ENCODE peak calls at places on chromosomes 4 and X, in ten cellular contexts. One of them, this sample, is unnamed.
A peak's percentile ranks its signal among the peaks of the same experiment; 100 is the strongest.

GRCh38 chr4:183588169-183588675 is 70.8 kb downstream of the RWDD4 start:
- DNase-seq in activated T-cell treated with anti-CD3 and anti-CD28 coated beads, Interleukin-2, amount 50 U/mL, for 1 hour: no peak
- DNase-seq in GM06990: no peak
- DNase-seq in progenitor cell of endocrine pancreas: no peak
- DNase-seq in ELF-1: no peak
- DNase-seq in GM04504: peak; percentile 59
- DNase-seq in colonic mucosa: no peak
- DNase-seq in activated CD4-positive, alpha-beta T cell treated with anti-CD3 and anti-CD28 coated beads, Interleukin-2, amount 10 ng/mL, durations not matched to agents 7 days and 5 days: no peak
- DNase-seq in AG09309: peak; percentile 59
- DNase-seq in NCI-H1105 treated with DMSO at 0.1 percent for 48 hours: no peak
- DNase-seq in this sample: no peak

GRCh38 chr4:181960384-181960783 is 282.8 kb upstream of the TENM3 start:
- DNase-seq in activated T-cell treated with anti-CD3 and anti-CD28 coated beads, Interleukin-2, amount 50 U/mL, for 1 hour: no peak
- DNase-seq in GM06990: no peak
- DNase-seq in progenitor cell of endocrine pancreas: no peak
- DNase-seq in ELF-1: no peak
- DNase-seq in GM04504: no peak
- DNase-seq in colonic mucosa: no peak
- DNase-seq in activated CD4-positive, alpha-beta T cell treated with anti-CD3 and anti-CD28 coated beads, Interleukin-2, amount 10 ng/mL, durations not matched to agents 7 days and 5 days: no peak
- DNase-seq in AG09309: no peak
- DNase-seq in NCI-H1105 treated with DMSO at 0.1 percent for 48 hours: no peak
- DNase-seq in this sample: no peak

GRCh38 chr4:41154001-41154813 is 60.1 kb downstream of the APBB2 start:
- DNase-seq in activated T-cell treated with anti-CD3 and anti-CD28 coated beads, Interleukin-2, amount 50 U/mL, for 1 hour: no peak
- DNase-seq in GM06990: no peak
- DNase-seq in progenitor cell of endocrine pancreas: no peak
- DNase-seq in ELF-1: no peak
- DNase-seq in GM04504: no peak
- DNase-seq in colonic mucosa: no peak
- DNase-seq in activated CD4-positive, alpha-beta T cell treated with anti-CD3 and anti-CD28 coated beads, Interleukin-2, amount 10 ng/mL, durations not matched to agents 7 days and 5 days: no peak
- DNase-seq in AG09309: no peak
- DNase-seq in NCI-H1105 treated with DMSO at 0.1 percent for 48 hours: no peak
- DNase-seq in this sample: no peak

GRCh38 chr4:155208258-155209054 is at the start of gene NPY2R:
- DNase-seq in activated T-cell treated with anti-CD3 and anti-CD28 coated beads, Interleukin-2, amount 50 U/mL, for 1 hour: no peak
- DNase-seq in GM06990: peak; percentile 9
- DNase-seq in progenitor cell of endocrine pancreas: peak; percentile 58
- DNase-seq in ELF-1: peak; percentile 58
- DNase-seq in GM04504: no peak
- DNase-seq in colonic mucosa: no peak
- DNase-seq in activated CD4-positive, alpha-beta T cell treated with anti-CD3 and anti-CD28 coated beads, Interleukin-2, amount 10 ng/mL, durations not matched to agents 7 days and 5 days: no peak
- DNase-seq in AG09309: no peak
- DNase-seq in NCI-H1105 treated with DMSO at 0.1 percent for 48 hours: no peak
- DNase-seq in this sample: no peak

GRCh38 chrX:72029473-72030411 is 102.0 kb downstream of the RTL5 start:
- DNase-seq in activated T-cell treated with anti-CD3 and anti-CD28 coated beads, Interleukin-2, amount 50 U/mL, for 1 hour: no peak
- DNase-seq in GM06990: no peak
- DNase-seq in progenitor cell of endocrine pancreas: no peak
- DNase-seq in ELF-1: peak; percentile 53
- DNase-seq in GM04504: peak; percentile 48
- DNase-seq in colonic mucosa: peak; percentile 6
- DNase-seq in activated CD4-positive, alpha-beta T cell treated with anti-CD3 and anti-CD28 coated beads, Interleukin-2, amount 10 ng/mL, durations not matched to agents 7 days and 5 days: no peak
- DNase-seq in AG09309: peak; percentile 28
- DNase-seq in NCI-H1105 treated with DMSO at 0.1 percent for 48 hours: no peak
- DNase-seq in this sample: no peak

GRCh38 chr4:7765676-7766075 is 174.0 kb downstream of the AFAP1 start:
- DNase-seq in activated T-cell treated with anti-CD3 and anti-CD28 coated beads, Interleukin-2, amount 50 U/mL, for 1 hour: no peak
- DNase-seq in GM06990: no peak
- DNase-seq in progenitor cell of endocrine pancreas: no peak
- DNase-seq in ELF-1: no peak
- DNase-seq in GM04504: no peak
- DNase-seq in colonic mucosa: no peak
- DNase-seq in activated CD4-positive, alpha-beta T cell treated with anti-CD3 and anti-CD28 coated beads, Interleukin-2, amount 10 ng/mL, durations not matched to agents 7 days and 5 days: no peak
- DNase-seq in AG09309: no peak
- DNase-seq in NCI-H1105 treated with DMSO at 0.1 percent for 48 hours: no peak
- DNase-seq in this sample: no peak

GRCh38 chrX:135396109-135396508 is 25.6 kb upstream of the SMIM10L2A start:
- DNase-seq in activated T-cell treated with anti-CD3 and anti-CD28 coated beads, Interleukin-2, amount 50 U/mL, for 1 hour: no peak
- DNase-seq in GM06990: no peak
- DNase-seq in progenitor cell of endocrine pancreas: no peak
- DNase-seq in ELF-1: no peak
- DNase-seq in GM04504: no peak
- DNase-seq in colonic mucosa: no peak
- DNase-seq in activated CD4-positive, alpha-beta T cell treated with anti-CD3 and anti-CD28 coated beads, Interleukin-2, amount 10 ng/mL, durations not matched to agents 7 days and 5 days: no peak
- DNase-seq in AG09309: no peak
- DNase-seq in NCI-H1105 treated with DMSO at 0.1 percent for 48 hours: no peak
- DNase-seq in this sample: no peak

GRCh38 chr4:99321241-99322191 is at the start of gene ADH1B:
- DNase-seq in activated T-cell treated with anti-CD3 and anti-CD28 coated beads, Interleukin-2, amount 50 U/mL, for 1 hour: no peak
- DNase-seq in GM06990: no peak
- DNase-seq in progenitor cell of endocrine pancreas: no peak
- DNase-seq in ELF-1: no peak
- DNase-seq in GM04504: no peak
- DNase-seq in colonic mucosa: no peak
- DNase-seq in activated CD4-positive, alpha-beta T cell treated with anti-CD3 and anti-CD28 coated beads, Interleukin-2, amount 10 ng/mL, durations not matched to agents 7 days and 5 days: no peak
- DNase-seq in AG09309: no peak
- DNase-seq in NCI-H1105 treated with DMSO at 0.1 percent for 48 hours: no peak
- DNase-seq in this sample: no peak

GRCh38 chr4:15004701-15005301 is 2.5 kb downstream of the CPEB2 start:
- DNase-seq in activated T-cell treated with anti-CD3 and anti-CD28 coated beads, Interleukin-2, amount 50 U/mL, for 1 hour: peak; percentile 51
- DNase-seq in GM06990: peak; percentile 73
- DNase-seq in progenitor cell of endocrine pancreas: peak; percentile 38
- DNase-seq in ELF-1: peak; percentile 88
- DNase-seq in GM04504: peak; percentile 59
- DNase-seq in colonic mucosa: peak; percentile 88
- DNase-seq in activated CD4-positive, alpha-beta T cell treated with anti-CD3 and anti-CD28 coated beads, Interleukin-2, amount 10 ng/mL, durations not matched to agents 7 days and 5 days: peak; percentile 55
- DNase-seq in AG09309: no peak
- DNase-seq in NCI-H1105 treated with DMSO at 0.1 percent for 48 hours: peak; percentile 17
- DNase-seq in this sample: peak; percentile 79

GRCh38 chrX:97322401-97322800 is 438.7 kb downstream of the RPA4 start:
- DNase-seq in activated T-cell treated with anti-CD3 and anti-CD28 coated beads, Interleukin-2, amount 50 U/mL, for 1 hour: no peak
- DNase-seq in GM06990: no peak
- DNase-seq in progenitor cell of endocrine pancreas: no peak
- DNase-seq in ELF-1: no peak
- DNase-seq in GM04504: no peak
- DNase-seq in colonic mucosa: no peak
- DNase-seq in activated CD4-positive, alpha-beta T cell treated with anti-CD3 and anti-CD28 coated beads, Interleukin-2, amount 10 ng/mL, durations not matched to agents 7 days and 5 days: no peak
- DNase-seq in AG09309: no peak
- DNase-seq in NCI-H1105 treated with DMSO at 0.1 percent for 48 hours: no peak
- DNase-seq in this sample: no peak

GRCh38 chr4:8274772-8275241 is 5.3 kb downstream of the HTRA3 start:
- DNase-seq in activated T-cell treated with anti-CD3 and anti-CD28 coated beads, Interleukin-2, amount 50 U/mL, for 1 hour: no peak
- DNase-seq in GM06990: no peak
- DNase-seq in progenitor cell of endocrine pancreas: no peak
- DNase-seq in ELF-1: peak; percentile 77
- DNase-seq in GM04504: peak; percentile 92
- DNase-seq in colonic mucosa: peak; percentile 65
- DNase-seq in activated CD4-positive, alpha-beta T cell treated with anti-CD3 and anti-CD28 coated beads, Interleukin-2, amount 10 ng/mL, durations not matched to agents 7 days and 5 days: no peak
- DNase-seq in AG09309: peak; percentile 92
- DNase-seq in NCI-H1105 treated with DMSO at 0.1 percent for 48 hours: no peak
- DNase-seq in this sample: peak; percentile 24

GRCh38 chr4:70297581-70297980 is 37.2 kb upstream of the CABS1 start:
- DNase-seq in activated T-cell treated with anti-CD3 and anti-CD28 coated beads, Interleukin-2, amount 50 U/mL, for 1 hour: no peak
- DNase-seq in GM06990: no peak
- DNase-seq in progenitor cell of endocrine pancreas: no peak
- DNase-seq in ELF-1: no peak
- DNase-seq in GM04504: no peak
- DNase-seq in colonic mucosa: no peak
- DNase-seq in activated CD4-positive, alpha-beta T cell treated with anti-CD3 and anti-CD28 coated beads, Interleukin-2, amount 10 ng/mL, durations not matched to agents 7 days and 5 days: no peak
- DNase-seq in AG09309: no peak
- DNase-seq in NCI-H1105 treated with DMSO at 0.1 percent for 48 hours: no peak
- DNase-seq in this sample: no peak

GRCh38 chr4:186500721-186501304 is 54.6 kb downstream of the MTNR1A start:
- DNase-seq in activated T-cell treated with anti-CD3 and anti-CD28 coated beads, Interleukin-2, amount 50 U/mL, for 1 hour: no peak
- DNase-seq in GM06990: no peak
- DNase-seq in progenitor cell of endocrine pancreas: no peak
- DNase-seq in ELF-1: peak; percentile 92
- DNase-seq in GM04504: no peak
- DNase-seq in colonic mucosa: peak; percentile 25
- DNase-seq in activated CD4-positive, alpha-beta T cell treated with anti-CD3 and anti-CD28 coated beads, Interleukin-2, amount 10 ng/mL, durations not matched to agents 7 days and 5 days: no peak
- DNase-seq in AG09309: no peak
- DNase-seq in NCI-H1105 treated with DMSO at 0.1 percent for 48 hours: no peak
- DNase-seq in this sample: no peak

GRCh38 chr4:102868153-102868781 is 525 bp upstream of the CISD2 start:
- DNase-seq in activated T-cell treated with anti-CD3 and anti-CD28 coated beads, Interleukin-2, amount 50 U/mL, for 1 hour: peak; percentile 46
- DNase-seq in GM06990: no peak
- DNase-seq in progenitor cell of endocrine pancreas: no peak
- DNase-seq in ELF-1: no peak
- DNase-seq in GM04504: no peak
- DNase-seq in colonic mucosa: peak; percentile 37
- DNase-seq in activated CD4-positive, alpha-beta T cell treated with anti-CD3 and anti-CD28 coated beads, Interleukin-2, amount 10 ng/mL, durations not matched to agents 7 days and 5 days: peak; percentile 25
- DNase-seq in AG09309: no peak
- DNase-seq in NCI-H1105 treated with DMSO at 0.1 percent for 48 hours: no peak
- DNase-seq in this sample: no peak

GRCh38 chr4:173231916-173232315 is 63.3 kb downstream of the GALNT7 start:
- DNase-seq in activated T-cell treated with anti-CD3 and anti-CD28 coated beads, Interleukin-2, amount 50 U/mL, for 1 hour: no peak
- DNase-seq in GM06990: no peak
- DNase-seq in progenitor cell of endocrine pancreas: no peak
- DNase-seq in ELF-1: no peak
- DNase-seq in GM04504: no peak
- DNase-seq in colonic mucosa: no peak
- DNase-seq in activated CD4-positive, alpha-beta T cell treated with anti-CD3 and anti-CD28 coated beads, Interleukin-2, amount 10 ng/mL, durations not matched to agents 7 days and 5 days: no peak
- DNase-seq in AG09309: no peak
- DNase-seq in NCI-H1105 treated with DMSO at 0.1 percent for 48 hours: no peak
- DNase-seq in this sample: no peak

GRCh38 chr4:64539234-64539849 is 130.1 kb upstream of the TECRL start:
- DNase-seq in activated T-cell treated with anti-CD3 and anti-CD28 coated beads, Interleukin-2, amount 50 U/mL, for 1 hour: no peak
- DNase-seq in GM06990: peak; percentile 8
- DNase-seq in progenitor cell of endocrine pancreas: peak; percentile 47
- DNase-seq in ELF-1: no peak
- DNase-seq in GM04504: peak; percentile 21
- DNase-seq in colonic mucosa: peak; percentile 52
- DNase-seq in activated CD4-positive, alpha-beta T cell treated with anti-CD3 and anti-CD28 coated beads, Interleukin-2, amount 10 ng/mL, durations not matched to agents 7 days and 5 days: peak; percentile 57
- DNase-seq in AG09309: peak; percentile 25
- DNase-seq in NCI-H1105 treated with DMSO at 0.1 percent for 48 hours: peak; percentile 49
- DNase-seq in this sample: peak; percentile 70

GRCh38 chrX:13855689-13856425 is 39.0 kb upstream of the GPM6B start:
- DNase-seq in activated T-cell treated with anti-CD3 and anti-CD28 coated beads, Interleukin-2, amount 50 U/mL, for 1 hour: no peak
- DNase-seq in GM06990: no peak
- DNase-seq in progenitor cell of endocrine pancreas: no peak
- DNase-seq in ELF-1: no peak
- DNase-seq in GM04504: no peak
- DNase-seq in colonic mucosa: no peak
- DNase-seq in activated CD4-positive, alpha-beta T cell treated with anti-CD3 and anti-CD28 coated beads, Interleukin-2, amount 10 ng/mL, durations not matched to agents 7 days and 5 days: no peak
- DNase-seq in AG09309: no peak
- DNase-seq in NCI-H1105 treated with DMSO at 0.1 percent for 48 hours: no peak
- DNase-seq in this sample: no peak

GRCh38 chrX:63664083-63664482 is 120.9 kb downstream of the ARHGEF9 start:
- DNase-seq in activated T-cell treated with anti-CD3 and anti-CD28 coated beads, Interleukin-2, amount 50 U/mL, for 1 hour: no peak
- DNase-seq in GM06990: no peak
- DNase-seq in progenitor cell of endocrine pancreas: no peak
- DNase-seq in ELF-1: no peak
- DNase-seq in GM04504: no peak
- DNase-seq in colonic mucosa: no peak
- DNase-seq in activated CD4-positive, alpha-beta T cell treated with anti-CD3 and anti-CD28 coated beads, Interleukin-2, amount 10 ng/mL, durations not matched to agents 7 days and 5 days: no peak
- DNase-seq in AG09309: no peak
- DNase-seq in NCI-H1105 treated with DMSO at 0.1 percent for 48 hours: no peak
- DNase-seq in this sample: no peak

GRCh38 chr4:7173821-7174220 is 18.5 kb upstream of the SORCS2 start:
- DNase-seq in activated T-cell treated with anti-CD3 and anti-CD28 coated beads, Interleukin-2, amount 50 U/mL, for 1 hour: no peak
- DNase-seq in GM06990: no peak
- DNase-seq in progenitor cell of endocrine pancreas: no peak
- DNase-seq in ELF-1: no peak
- DNase-seq in GM04504: no peak
- DNase-seq in colonic mucosa: no peak
- DNase-seq in activated CD4-positive, alpha-beta T cell treated with anti-CD3 and anti-CD28 coated beads, Interleukin-2, amount 10 ng/mL, durations not matched to agents 7 days and 5 days: no peak
- DNase-seq in AG09309: no peak
- DNase-seq in NCI-H1105 treated with DMSO at 0.1 percent for 48 hours: no peak
- DNase-seq in this sample: no peak

GRCh38 chr4:105162123-105162796 is 15.6 kb downstream of the TET2 start:
- DNase-seq in activated T-cell treated with anti-CD3 and anti-CD28 coated beads, Interleukin-2, amount 50 U/mL, for 1 hour: no peak
- DNase-seq in GM06990: no peak
- DNase-seq in progenitor cell of endocrine pancreas: no peak
- DNase-seq in ELF-1: peak; percentile 18
- DNase-seq in GM04504: no peak
- DNase-seq in colonic mucosa: no peak
- DNase-seq in activated CD4-positive, alpha-beta T cell treated with anti-CD3 and anti-CD28 coated beads, Interleukin-2, amount 10 ng/mL, durations not matched to agents 7 days and 5 days: no peak
- DNase-seq in AG09309: no peak
- DNase-seq in NCI-H1105 treated with DMSO at 0.1 percent for 48 hours: no peak
- DNase-seq in this sample: no peak

GRCh38 chr4:6271701-6272465 is 2.2 kb downstream of the WFS1 start:
- DNase-seq in activated T-cell treated with anti-CD3 and anti-CD28 coated beads, Interleukin-2, amount 50 U/mL, for 1 hour: no peak
- DNase-seq in GM06990: no peak
- DNase-seq in progenitor cell of endocrine pancreas: no peak
- DNase-seq in ELF-1: peak; percentile 48
- DNase-seq in GM04504: no peak
- DNase-seq in colonic mucosa: no peak
- DNase-seq in activated CD4-positive, alpha-beta T cell treated with anti-CD3 and anti-CD28 coated beads, Interleukin-2, amount 10 ng/mL, durations not matched to agents 7 days and 5 days: no peak
- DNase-seq in AG09309: no peak
- DNase-seq in NCI-H1105 treated with DMSO at 0.1 percent for 48 hours: no peak
- DNase-seq in this sample: no peak

GRCh38 chrX:32687379-32687778 is 524.0 kb downstream of the DMD start:
- DNase-seq in activated T-cell treated with anti-CD3 and anti-CD28 coated beads, Interleukin-2, amount 50 U/mL, for 1 hour: no peak
- DNase-seq in GM06990: no peak
- DNase-seq in progenitor cell of endocrine pancreas: no peak
- DNase-seq in ELF-1: no peak
- DNase-seq in GM04504: no peak
- DNase-seq in colonic mucosa: no peak
- DNase-seq in activated CD4-positive, alpha-beta T cell treated with anti-CD3 and anti-CD28 coated beads, Interleukin-2, amount 10 ng/mL, durations not matched to agents 7 days and 5 days: no peak
- DNase-seq in AG09309: no peak
- DNase-seq in NCI-H1105 treated with DMSO at 0.1 percent for 48 hours: no peak
- DNase-seq in this sample: no peak

GRCh38 chr4:97662133-97662532 is 481.1 kb downstream of the STPG2 start:
- DNase-seq in activated T-cell treated with anti-CD3 and anti-CD28 coated beads, Interleukin-2, amount 50 U/mL, for 1 hour: no peak
- DNase-seq in GM06990: no peak
- DNase-seq in progenitor cell of endocrine pancreas: no peak
- DNase-seq in ELF-1: no peak
- DNase-seq in GM04504: no peak
- DNase-seq in colonic mucosa: no peak
- DNase-seq in activated CD4-positive, alpha-beta T cell treated with anti-CD3 and anti-CD28 coated beads, Interleukin-2, amount 10 ng/mL, durations not matched to agents 7 days and 5 days: no peak
- DNase-seq in AG09309: no peak
- DNase-seq in NCI-H1105 treated with DMSO at 0.1 percent for 48 hours: no peak
- DNase-seq in this sample: no peak

GRCh38 chrX:78687586-78687985 is 28.5 kb upstream of the RTL3 start:
- DNase-seq in activated T-cell treated with anti-CD3 and anti-CD28 coated beads, Interleukin-2, amount 50 U/mL, for 1 hour: no peak
- DNase-seq in GM06990: peak; percentile 19
- DNase-seq in progenitor cell of endocrine pancreas: no peak
- DNase-seq in ELF-1: no peak
- DNase-seq in GM04504: no peak
- DNase-seq in colonic mucosa: no peak
- DNase-seq in activated CD4-positive, alpha-beta T cell treated with anti-CD3 and anti-CD28 coated beads, Interleukin-2, amount 10 ng/mL, durations not matched to agents 7 days and 5 days: no peak
- DNase-seq in AG09309: no peak
- DNase-seq in NCI-H1105 treated with DMSO at 0.1 percent for 48 hours: no peak
- DNase-seq in this sample: no peak

GRCh38 chr4:84897516-84897915 is 69.0 kb downstream of the WDFY3 start:
- DNase-seq in activated T-cell treated with anti-CD3 and anti-CD28 coated beads, Interleukin-2, amount 50 U/mL, for 1 hour: no peak
- DNase-seq in GM06990: no peak
- DNase-seq in progenitor cell of endocrine pancreas: no peak
- DNase-seq in ELF-1: no peak
- DNase-seq in GM04504: no peak
- DNase-seq in colonic mucosa: no peak
- DNase-seq in activated CD4-positive, alpha-beta T cell treated with anti-CD3 and anti-CD28 coated beads, Interleukin-2, amount 10 ng/mL, durations not matched to agents 7 days and 5 days: no peak
- DNase-seq in AG09309: no peak
- DNase-seq in NCI-H1105 treated with DMSO at 0.1 percent for 48 hours: no peak
- DNase-seq in this sample: no peak

GRCh38 chr4:56656346-56656643 is 24.8 kb downstream of the HOPX start:
- DNase-seq in activated T-cell treated with anti-CD3 and anti-CD28 coated beads, Interleukin-2, amount 50 U/mL, for 1 hour: peak; percentile 53
- DNase-seq in GM06990: no peak
- DNase-seq in progenitor cell of endocrine pancreas: no peak
- DNase-seq in ELF-1: peak; percentile 22
- DNase-seq in GM04504: no peak
- DNase-seq in colonic mucosa: no peak
- DNase-seq in activated CD4-positive, alpha-beta T cell treated with anti-CD3 and anti-CD28 coated beads, Interleukin-2, amount 10 ng/mL, durations not matched to agents 7 days and 5 days: peak; percentile 48
- DNase-seq in AG09309: no peak
- DNase-seq in NCI-H1105 treated with DMSO at 0.1 percent for 48 hours: no peak
- DNase-seq in this sample: no peak

GRCh38 chr4:21113496-21114213 is 413.4 kb downstream of the PACRGL start:
- DNase-seq in activated T-cell treated with anti-CD3 and anti-CD28 coated beads, Interleukin-2, amount 50 U/mL, for 1 hour: no peak
- DNase-seq in GM06990: no peak
- DNase-seq in progenitor cell of endocrine pancreas: no peak
- DNase-seq in ELF-1: no peak
- DNase-seq in GM04504: no peak
- DNase-seq in colonic mucosa: no peak
- DNase-seq in activated CD4-positive, alpha-beta T cell treated with anti-CD3 and anti-CD28 coated beads, Interleukin-2, amount 10 ng/mL, durations not matched to agents 7 days and 5 days: no peak
- DNase-seq in AG09309: no peak
- DNase-seq in NCI-H1105 treated with DMSO at 0.1 percent for 48 hours: no peak
- DNase-seq in this sample: no peak

This sample was measured in NCI-H146.